ENCODE peak calls at places on chromosome 22, in five cellular contexts. One of them, this sample, is unnamed.

GRCh38 chr22:35575116-35575748 is 34.6 kb downstream of the RASD2 start:
- DNase-seq in HepG2: no peak
- DNase-seq in esophagus muscularis mucosa: no peak
- DNase-seq in body of pancreas: no peak
- DNase-seq in NB4: peak
- DNase-seq in this sample: no peak

GRCh38 chr22:42431401-42432019 is 693 bp downstream of the NFAM1 start:
- DNase-seq in body of pancreas: peak
- DNase-seq in HepG2: no peak
- DNase-seq in NB4: peak
- DNase-seq in esophagus muscularis mucosa: no peak
- DNase-seq in this sample: no peak

GRCh38 chr22:47377926-47378560 is 615.6 kb downstream of the TBC1D22A start:
- DNase-seq in HepG2: no peak
- DNase-seq in NB4: no peak
- DNase-seq in esophagus muscularis mucosa: no peak
- DNase-seq in body of pancreas: no peak
- DNase-seq in this sample: no peak

GRCh38 chr22:26648011-26648497 is 9.3 kb upstream of the MIAT start:
- DNase-seq in NB4: no peak
- DNase-seq in HepG2: no peak
- DNase-seq in body of pancreas: no peak
- DNase-seq in esophagus muscularis mucosa: no peak
- DNase-seq in this sample: peak

GRCh38 chr22:42427211-42427610 is 5.0 kb downstream of the NFAM1 start:
- DNase-seq in body of pancreas: no peak
- DNase-seq in esophagus muscularis mucosa: no peak
- DNase-seq in HepG2: no peak
- DNase-seq in NB4: no peak
- DNase-seq in this sample: no peak

GRCh38 chr22:49133541-49133940 is 694.1 kb downstream of the BRD1 start:
- DNase-seq in esophagus muscularis mucosa: no peak
- DNase-seq in HepG2: no peak
- DNase-seq in body of pancreas: no peak
- DNase-seq in NB4: no peak
- DNase-seq in this sample: no peak

GRCh38 chr22:48871176-48871840 is 956.4 kb downstream of the BRD1 start:
- DNase-seq in HepG2: no peak
- DNase-seq in NB4: no peak
- DNase-seq in esophagus muscularis mucosa: no peak
- DNase-seq in body of pancreas: no peak
- DNase-seq in this sample: no peak

GRCh38 chr22:27933186-27933983 is 14.3 kb upstream of the PITPNB start:
- DNase-seq in NB4: no peak
- DNase-seq in HepG2: no peak
- DNase-seq in body of pancreas: peak
- DNase-seq in esophagus muscularis mucosa: no peak
- DNase-seq in this sample: no peak

GRCh38 chr22:24417901-24418641 is 9.3 kb upstream of the ADORA2A start:
- DNase-seq in body of pancreas: no peak
- DNase-seq in NB4: no peak
- DNase-seq in esophagus muscularis mucosa: no peak
- DNase-seq in HepG2: no peak
- DNase-seq in this sample: no peak

GRCh38 chr22:40407831-40408717 is 37.7 kb downstream of the SGSM3 start:
- DNase-seq in NB4: no peak
- DNase-seq in body of pancreas: no peak
- DNase-seq in HepG2: no peak
- DNase-seq in esophagus muscularis mucosa: no peak
- DNase-seq in this sample: no peak
- TF ChIP-seq POLR2A in NB4: no peak
- TF ChIP-seq POLR2A in body of pancreas: no peak
- TF ChIP-seq POLR2A in HepG2: no peak
- TF ChIP-seq POLR2A in esophagus muscularis mucosa: no peak
- TF ChIP-seq POLR2A in this sample: no peak

DNA sequence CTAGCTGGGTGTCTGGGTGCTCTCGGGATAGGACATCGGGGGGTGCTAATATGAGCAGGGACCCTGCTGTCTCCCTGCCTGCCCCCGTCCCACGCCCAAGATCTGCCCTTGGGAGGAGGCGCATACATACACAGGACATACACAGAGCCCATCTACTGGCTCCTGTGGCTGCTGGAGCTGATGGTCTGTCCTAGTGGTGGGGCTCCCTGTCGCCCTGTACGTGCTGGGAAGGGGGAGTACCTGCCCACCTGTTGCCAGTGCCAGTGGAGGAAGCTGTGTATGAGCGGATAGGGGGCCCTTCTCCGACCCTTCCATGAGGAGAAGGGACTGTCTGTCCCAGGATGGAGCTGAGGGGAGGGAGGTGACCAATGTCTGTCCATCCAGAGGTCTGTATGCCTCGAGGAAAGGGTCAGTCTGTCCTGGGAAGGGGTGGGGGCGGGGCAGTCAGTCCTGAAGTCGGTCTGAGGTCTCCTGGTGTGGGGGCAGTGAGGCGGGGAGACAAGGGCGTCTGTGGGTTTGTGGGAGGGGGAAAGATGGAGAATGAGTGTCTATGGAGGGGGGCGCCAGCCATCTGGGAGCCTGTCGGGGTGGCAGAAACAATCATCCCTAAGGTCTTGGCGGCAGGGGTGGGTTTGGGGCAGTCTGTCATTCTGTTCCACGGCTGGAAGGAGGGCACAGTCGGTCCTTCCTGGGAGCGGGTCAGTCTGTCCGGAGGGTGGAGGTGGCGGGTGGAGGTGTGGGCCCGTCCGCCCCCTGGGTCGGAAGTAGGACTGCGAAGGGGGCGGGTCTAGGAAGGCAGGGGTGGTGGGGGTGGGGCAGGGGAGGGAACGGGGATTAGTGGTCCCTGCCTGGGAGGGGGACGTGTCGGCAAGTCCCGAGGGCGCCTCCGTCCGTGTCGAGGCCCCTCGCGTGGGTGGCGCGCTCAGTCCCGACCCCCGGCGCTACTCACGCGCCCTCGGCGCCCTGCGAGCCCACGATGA is 727 bp downstream of the TBC1D10A start:
- DNase-seq in body of pancreas: peak
- DNase-seq in HepG2: no peak
- DNase-seq in NB4: no peak
- DNase-seq in esophagus muscularis mucosa: no peak
- DNase-seq in this sample: no peak
- TF ChIP-seq POLR2A in body of pancreas: no peak
- TF ChIP-seq POLR2A in HepG2: no peak
- TF ChIP-seq POLR2A in NB4: no peak
- TF ChIP-seq POLR2A in esophagus muscularis mucosa: no peak
- TF ChIP-seq POLR2A in this sample: no peak

GRCh38 chr22:46035742-46036557 is 59.0 kb upstream of the WNT7B start:
- DNase-seq in body of pancreas: peak
- DNase-seq in NB4: peak
- DNase-seq in HepG2: peak
- DNase-seq in esophagus muscularis mucosa: peak
- DNase-seq in this sample: peak
- TF ChIP-seq POLR2A in body of pancreas: peak
- TF ChIP-seq POLR2A in NB4: peak
- TF ChIP-seq POLR2A in HepG2: peak
- TF ChIP-seq POLR2A in esophagus muscularis mucosa: peak
- TF ChIP-seq POLR2A in this sample: peak

GRCh38 chr22:39532215-39533071 is at the start of gene RPS19BP1:
- DNase-seq in NB4: peak
- DNase-seq in HepG2: peak
- DNase-seq in body of pancreas: peak
- DNase-seq in esophagus muscularis mucosa: peak
- DNase-seq in this sample: peak
- TF ChIP-seq POLR2A in NB4: peak
- TF ChIP-seq POLR2A in HepG2: peak
- TF ChIP-seq POLR2A in body of pancreas: peak
- TF ChIP-seq POLR2A in esophagus muscularis mucosa: peak
- TF ChIP-seq POLR2A in this sample: peak

GRCh38 chr22:45321827-45322226 is 12.1 kb downstream of the FAM118A start:
- DNase-seq in body of pancreas: no peak
- DNase-seq in esophagus muscularis mucosa: no peak
- DNase-seq in NB4: no peak
- DNase-seq in HepG2: no peak
- DNase-seq in this sample: no peak

GRCh38 chr22:45324186-45324775 is 14.5 kb downstream of the FAM118A start:
- DNase-seq in esophagus muscularis mucosa: no peak
- DNase-seq in body of pancreas: no peak
- DNase-seq in NB4: no peak
- DNase-seq in HepG2: no peak
- DNase-seq in this sample: no peak

GRCh38 chr22:45320326-45320976 is 10.7 kb downstream of the FAM118A start:
- DNase-seq in HepG2: no peak
- DNase-seq in NB4: no peak
- DNase-seq in body of pancreas: no peak
- DNase-seq in esophagus muscularis mucosa: no peak
- DNase-seq in this sample: no peak

GRCh38 chr22:45323695-45324094 is 14.0 kb downstream of the FAM118A start:
- DNase-seq in HepG2: no peak
- DNase-seq in esophagus muscularis mucosa: no peak
- DNase-seq in body of pancreas: no peak
- DNase-seq in NB4: no peak
- DNase-seq in this sample: no peak

GRCh38 chr22:45322873-45323525 is 13.3 kb downstream of the FAM118A start:
- DNase-seq in HepG2: no peak
- DNase-seq in NB4: no peak
- DNase-seq in body of pancreas: no peak
- DNase-seq in esophagus muscularis mucosa: no peak
- DNase-seq in this sample: no peak
- TF ChIP-seq POLR2A in HepG2: no peak
- TF ChIP-seq POLR2A in NB4: no peak
- TF ChIP-seq POLR2A in body of pancreas: no peak
- TF ChIP-seq POLR2A in esophagus muscularis mucosa: no peak
- TF ChIP-seq POLR2A in this sample: no peak

DNA sequence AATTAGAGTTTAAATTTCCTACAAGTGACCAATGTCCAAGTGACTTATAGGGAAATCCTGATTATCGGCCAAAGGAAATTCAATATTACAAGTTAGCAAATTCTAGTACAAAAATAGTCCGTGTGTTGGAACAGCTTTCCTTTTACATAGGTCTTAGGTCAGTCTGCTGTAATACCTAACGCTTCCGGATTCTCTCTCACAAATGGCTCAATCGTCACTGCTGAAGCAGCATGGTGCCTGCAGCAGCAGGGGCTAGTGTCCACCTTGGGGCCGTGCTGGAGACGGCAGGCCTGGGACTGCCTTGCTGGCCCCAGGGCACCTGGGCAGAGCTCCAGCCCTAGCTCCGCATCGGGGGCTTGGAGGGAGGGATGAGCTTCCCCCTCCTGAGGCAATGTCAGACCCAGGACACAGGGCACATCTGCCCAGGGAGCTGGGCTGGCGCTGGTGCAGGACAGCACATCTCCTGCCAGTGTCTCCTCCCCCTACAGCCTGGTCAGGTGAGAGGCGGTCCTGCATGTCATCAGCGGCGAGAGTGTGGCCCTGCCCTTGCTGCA is 39.4 kb upstream of the CLTCL1 start:
- DNase-seq in esophagus muscularis mucosa: no peak
- DNase-seq in NB4: no peak
- DNase-seq in HepG2: no peak
- DNase-seq in body of pancreas: no peak
- DNase-seq in this sample: no peak
- TF ChIP-seq POLR2A in esophagus muscularis mucosa: no peak
- TF ChIP-seq POLR2A in NB4: no peak
- TF ChIP-seq POLR2A in HepG2: no peak
- TF ChIP-seq POLR2A in body of pancreas: no peak
- TF ChIP-seq POLR2A in this sample: no peak

This sample was measured in erythroblast.